ENCODE peak calls at places on chromosome 1, in four cellular contexts. S is HL-60, V is K562, F is GM12878. J is an unnamed sample.

GRCh38 chr1:156742017-156742416 is 1.1 kb upstream of the MRPL24 start:
- DNase-seq in V (no peak), F (no peak), S (no peak), J (no peak)

GRCh38 chr1:20430355-20431290 is 55.4 kb downstream of the CAMK2N1 start:
- DNase-seq in V (peak; percentile 80), S (peak; percentile 14), F (no peak), J (peak; percentile 58)

GRCh38 chr1:25095635-25096200 is 136.6 kb downstream of the SYF2 start:
- DNase-seq in V (no peak), S (peak; percentile 72), F (no peak), J (no peak)

GRCh38 chr1:69523032-69523431 is 44.7 kb upstream of the LRRC7 start:
- DNase-seq in S (no peak), F (no peak), V (no peak), J (no peak)

GRCh38 chr1:229457436-229457835 is 23.5 kb upstream of the ACTA1 start:
- DNase-seq in V (no peak), F (no peak), S (no peak), J (no peak)

GRCh38 chr1:151981178-151981525 is 12.5 kb downstream of the S100A10 start:
- DNase-seq in S (no peak), F (no peak), V (no peak), J (no peak)

GRCh38 chr1:94413311-94413710 is 4.9 kb upstream of the ABCD3 start:
- DNase-seq in V (no peak), S (peak; percentile 29), F (no peak), J (no peak)

GRCh38 chr1:91015794-91016550 is 5.9 kb downstream of the ZNF644 start:
- DNase-seq in V (no peak), F (no peak), S (no peak), J (no peak)

GRCh38 chr1:100440075-100440809 is 87.9 kb downstream of the CDC14A start:
- DNase-seq in S (no peak), V (peak; percentile 44), F (no peak), J (no peak)

GRCh38 chr1:51063121-51063520 is 38.9 kb upstream of the C1orf185 start:
- DNase-seq in S (no peak), F (no peak), V (no peak), J (no peak)

GRCh38 chr1:200038645-200038986 is 11.1 kb downstream of the NR5A2 start:
- DNase-seq in S (no peak), V (no peak), F (no peak), J (no peak)

GRCh38 chr1:145891143-145891542 is 5.5 kb upstream of the ANKRD35 start:
- DNase-seq in F (no peak), S (no peak), V (no peak), J (no peak)

GRCh38 chr1:94801919-94802546 is 18.1 kb upstream of the SLC44A3 start:
- DNase-seq in S (peak; percentile 71), V (no peak), F (no peak), J (peak; percentile 12)

GRCh38 chr1:20723537-20724363 is 5.9 kb upstream of the KIF17 start:
- DNase-seq in V (no peak), F (no peak), S (no peak), J (no peak)

GRCh38 chr1:86156571-86157455 is at the start of gene COL24A1:
- DNase-seq in S (peak; percentile 11), F (no peak), V (no peak), J (peak; percentile 38)

DNA sequence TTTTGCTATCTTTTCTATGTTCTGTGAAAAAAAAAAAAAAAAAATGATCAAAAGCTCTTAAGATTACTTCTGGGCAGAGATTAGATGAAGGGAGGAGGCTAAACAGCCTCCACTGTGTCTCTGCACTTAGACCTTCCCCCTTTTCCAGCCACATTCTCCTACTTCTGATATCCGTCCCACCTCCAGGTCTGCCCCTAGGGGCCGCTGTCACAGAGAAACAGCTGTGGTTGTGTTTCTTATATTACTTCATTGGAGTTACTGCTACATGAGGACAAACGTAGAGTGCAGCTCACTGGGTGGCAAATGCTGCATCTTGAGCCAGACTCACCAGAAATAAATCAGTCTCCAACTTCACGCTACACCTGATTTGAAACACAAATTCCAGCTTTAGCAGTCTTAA is 125.4 kb upstream of the PTBP2 start:
- DNase-seq in F (no peak), S (peak; percentile 59), V (peak; percentile 34), J (no peak)
- TF ChIP-seq SPI1 in F (no peak), S (no peak), V (no peak), J (no peak)

GRCh38 chr1:61182049-61182448 is 99.7 kb downstream of the NFIA start:
- DNase-seq in S (no peak), V (no peak), F (no peak), J (no peak)

GRCh38 chr1:61186753-61187152 is 104.4 kb downstream of the NFIA start:
- DNase-seq in S (no peak), V (no peak), F (no peak), J (no peak)

GRCh38 chr1:61184714-61185106 is 102.3 kb downstream of the NFIA start:
- DNase-seq in V (no peak), F (no peak), S (no peak), J (no peak)

GRCh38 chr1:61183471-61184034 is 101.2 kb downstream of the NFIA start:
- DNase-seq in V (peak; percentile 48), F (no peak), S (no peak), J (no peak)

GRCh38 chr1:61184035-61184713 is 101.8 kb downstream of the NFIA start:
- DNase-seq in S (no peak), V (peak; percentile 56), F (no peak), J (no peak)
- TF ChIP-seq SPI1 in S (no peak), V (peak; percentile 7), F (no peak), J (no peak)

GRCh38 chr1:26961826-26962225 is 1.6 kb upstream of the KDF1 start:
- DNase-seq in S (no peak), F (no peak), V (no peak), J (no peak)

GRCh38 chr1:26957306-26957705 is 3.0 kb downstream of the KDF1 start:
- DNase-seq in V (no peak), S (no peak), F (no peak), J (no peak)

GRCh38 chr1:26960625-26960966 is 328 bp upstream of the KDF1 start:
- DNase-seq in V (no peak), F (no peak), S (no peak), J (no peak)

GRCh38 chr1:26959270-26959669 is 998 bp downstream of the KDF1 start:
- DNase-seq in F (no peak), V (no peak), S (no peak), J (no peak)

DNA sequence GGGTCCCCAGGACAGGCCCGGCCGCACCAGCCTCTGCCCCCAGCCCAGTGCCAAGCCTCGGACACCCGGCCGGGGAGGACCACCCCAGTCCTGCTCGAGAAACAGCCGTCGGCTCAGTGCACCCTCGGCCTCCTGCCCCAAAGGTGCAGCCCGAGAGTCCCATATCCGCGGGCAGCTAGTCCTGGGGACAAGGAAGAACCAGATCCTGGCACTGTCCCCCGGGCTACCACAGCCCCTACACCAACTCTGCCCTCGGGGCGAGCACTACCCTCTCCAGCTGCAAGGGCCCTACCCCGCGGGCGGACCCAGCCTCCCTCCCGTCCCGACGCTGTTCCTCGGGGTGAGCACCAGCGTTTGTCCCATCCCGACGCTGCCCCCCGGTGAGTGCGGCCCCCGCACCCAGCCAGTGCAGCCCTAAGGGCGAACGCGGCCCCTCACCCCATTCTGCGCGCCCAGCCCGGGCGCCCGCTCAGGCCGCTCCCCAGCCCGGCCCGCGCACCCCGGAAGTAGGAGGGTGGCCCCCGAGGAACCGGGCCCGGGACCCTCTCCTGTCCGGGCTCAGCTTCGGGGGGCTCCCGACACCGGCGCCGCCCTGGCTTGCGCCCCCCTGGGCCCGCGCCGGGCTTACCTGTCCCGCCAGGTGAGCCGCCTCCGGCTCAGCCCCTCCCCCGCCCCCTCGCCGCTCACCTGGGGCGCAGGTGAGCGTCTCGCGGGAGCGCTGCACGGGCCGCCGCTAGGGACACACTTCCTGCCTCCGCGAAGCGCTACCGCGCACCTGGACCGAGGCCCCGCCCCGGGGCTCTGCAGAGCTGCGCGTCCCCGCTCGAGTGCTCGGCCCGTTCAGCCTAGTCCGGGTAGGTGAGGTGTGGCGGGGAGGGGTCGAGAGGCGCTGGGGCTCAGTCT is at the start of gene KDF1:
- DNase-seq in S (no peak), V (peak; percentile 85), F (no peak), J (no peak)
- TF ChIP-seq SPI1 in S (no peak), V (no peak), F (no peak), J (no peak)

GRCh38 chr1:203135636-203136305 is 8.2 kb downstream of the ADORA1 start:
- DNase-seq in V (no peak), S (peak; percentile 67), F (no peak), J (no peak)

GRCh38 chr1:203137324-203137723 is 9.8 kb downstream of the ADORA1 start:
- DNase-seq in S (no peak), V (no peak), F (no peak), J (no peak)

GRCh38 chr1:203133969-203134725 is 6.6 kb downstream of the ADORA1 start:
- DNase-seq in F (no peak), S (peak; percentile 58), V (no peak), J (no peak)

GRCh38 chr1:203140076-203140475 is 12.6 kb downstream of the ADORA1 start:
- DNase-seq in F (no peak), S (no peak), V (no peak), J (no peak)

GRCh38 chr1:203136409-203137042 is 9.0 kb downstream of the ADORA1 start:
- DNase-seq in V (no peak), S (no peak), F (no peak), J (no peak)
- TF ChIP-seq SPI1 in V (no peak), S (no peak), F (no peak), J (no peak)

J was measured in GM12891.